ENCODE peak calls at places on chromosomes 2 and 18, in five cellular contexts. Z is activated T-helper 9 cell treated with anti-CD3 and anti-CD28 coated beads, Interleukin-2, amount 50 U/mL, for 16 hours; L is activated naive CD8-positive, alpha-beta T cell treated with anti-CD3 and anti-CD28 coated beads, Interleukin-2, amount 50 U/mL, for 24 hours; B is left lung; P is stimulated activated CD8-positive, alpha-beta memory T cell treated with anti-CD3 and anti-CD28 coated beads, Interleukin-4, amount 100 ng/mL, for 4 hours. A is an unnamed sample.

GRCh38 chr2:236882931-236883330 is 202.8 kb upstream of the COPS8 start:
- DNase-seq in Z (no peak), L (no peak), P (no peak), B (no peak), A (no peak)

GRCh38 chr18:58183226-58183625 is 139.2 kb downstream of the NEDD4L start:
- DNase-seq in Z (no peak), P (no peak), L (no peak), B (peak; percentile 60), A (no peak)

GRCh38 chr2:230356084-230356483 is 29.1 kb downstream of the SP140L start:
- DNase-seq in P (no peak), Z (no peak), L (no peak), B (no peak), A (no peak)

GRCh38 chr2:149808556-149808955 is 221.0 kb upstream of the MMADHC start:
- DNase-seq in B (no peak), Z (no peak), P (no peak), L (no peak), A (no peak)

GRCh38 chr2:66432801-66433694 is 1.9 kb upstream of the MEIS1 start:
- DNase-seq in L (peak; percentile 36), Z (no peak), P (no peak), B (peak; percentile 86), A (no peak)

GRCh38 chr2:166451451-166451850 is 42.6 kb downstream of the SCN7A start:
- DNase-seq in B (no peak), L (no peak), Z (no peak), P (no peak), A (no peak)

GRCh38 chr2:3377279-3377611 is 373 bp downstream of the EIPR1 start:
- DNase-seq in Z (no peak), L (no peak), P (no peak), B (no peak), A (no peak)

GRCh38 chr2:240636563-240637115 is 11.4 kb downstream of the GPR35 start:
- DNase-seq in Z (no peak), P (no peak), L (no peak), B (no peak), A (no peak)

GRCh38 chr2:102356741-102357140 is 1.1 kb downstream of the IL18R1 start:
- DNase-seq in L (no peak), P (no peak), B (no peak), Z (no peak), A (no peak)

GRCh38 chr2:86417961-86418360 is 23.2 kb upstream of the KDM3A start:
- DNase-seq in B (no peak), Z (no peak), L (no peak), P (no peak), A (no peak)

GRCh38 chr18:22171839-22172582 is 2.6 kb downstream of the GATA6 start:
- DNase-seq in P (no peak), L (no peak), Z (no peak), B (no peak), A (no peak)

A was measured in GM12891.